ENCODE peak calls at places on chromosomes 3 and 15, in five cellular contexts. One of them, this sample, is unnamed.
A peak's percentile ranks its signal among the peaks of the same experiment; 100 is the strongest.

GRCh38 chr15:25863067-25863967 is at the start of gene ATP10A:
- DNase-seq in PC-3: peak; percentile 30
- DNase-seq in fibroblast of lung: peak; percentile 67
- DNase-seq in K562: no peak
- DNase-seq in GM23338: peak; percentile 77
- DNase-seq in this sample: no peak

GRCh38 chr15:92822216-92823144 is 77.6 kb upstream of the CHD2 start:
- DNase-seq in PC-3: no peak
- DNase-seq in fibroblast of lung: peak; percentile 39
- DNase-seq in K562: no peak
- DNase-seq in GM23338: peak; percentile 78
- DNase-seq in this sample: no peak

GRCh38 chr3:147940400-147940799 is 531.2 kb downstream of the ZIC1 start:
- DNase-seq in PC-3: no peak
- DNase-seq in fibroblast of lung: peak; percentile 17
- DNase-seq in K562: no peak
- DNase-seq in GM23338: no peak
- DNase-seq in this sample: no peak

GRCh38 chr3:8296466-8296865 is 205.2 kb upstream of the LMCD1 start:
- DNase-seq in PC-3: no peak
- DNase-seq in fibroblast of lung: no peak
- DNase-seq in K562: no peak
- DNase-seq in GM23338: no peak
- DNase-seq in this sample: no peak

GRCh38 chr3:172106989-172107388 is 67.6 kb downstream of the FNDC3B start:
- DNase-seq in PC-3: no peak
- DNase-seq in fibroblast of lung: peak; percentile 69
- DNase-seq in K562: peak; percentile 84
- DNase-seq in GM23338: no peak
- DNase-seq in this sample: no peak

GRCh38 chr15:74461847-74462511 is 1.0 kb upstream of the UBL7 start:
- DNase-seq in PC-3: peak; percentile 27
- DNase-seq in fibroblast of lung: no peak
- DNase-seq in K562: peak; percentile 23
- DNase-seq in GM23338: peak; percentile 61
- DNase-seq in this sample: no peak

GRCh38 chr3:145727416-145727930 is 433.5 kb downstream of the PLOD2 start:
- DNase-seq in PC-3: no peak
- DNase-seq in fibroblast of lung: no peak
- DNase-seq in K562: no peak
- DNase-seq in GM23338: no peak
- DNase-seq in this sample: no peak

GRCh38 chr15:66617137-66618090 is 51.6 kb upstream of the LCTL start:
- DNase-seq in PC-3: peak; percentile 69
- DNase-seq in fibroblast of lung: peak; percentile 88
- DNase-seq in K562: no peak
- DNase-seq in GM23338: peak; percentile 48
- DNase-seq in this sample: peak; percentile 20

GRCh38 chr15:72685301-72685924 is 569 bp downstream of the HIGD2B start:
- DNase-seq in PC-3: no peak
- DNase-seq in fibroblast of lung: no peak
- DNase-seq in K562: peak; percentile 25
- DNase-seq in GM23338: no peak
- DNase-seq in this sample: no peak

GRCh38 chr15:94070341-94071275 is 160.8 kb upstream of the MCTP2 start:
- DNase-seq in PC-3: peak; percentile 30
- DNase-seq in fibroblast of lung: peak; percentile 70
- DNase-seq in K562: no peak
- DNase-seq in GM23338: peak; percentile 31
- DNase-seq in this sample: no peak

GRCh38 chr15:40871749-40872617 is 2.1 kb downstream of the RHOV start:
- DNase-seq in PC-3: peak; percentile 80
- DNase-seq in fibroblast of lung: no peak
- DNase-seq in K562: no peak
- DNase-seq in GM23338: peak; percentile 80
- DNase-seq in this sample: peak; percentile 86

GRCh38 chr3:101936419-101937331 is 87.4 kb downstream of the NFKBIZ start:
- DNase-seq in PC-3: peak; percentile 88
- DNase-seq in fibroblast of lung: peak; percentile 92
- DNase-seq in K562: no peak
- DNase-seq in GM23338: no peak
- DNase-seq in this sample: peak; percentile 94

GRCh38 chr3:37934631-37935289 is 55.8 kb upstream of the VILL start:
- DNase-seq in PC-3: no peak
- DNase-seq in fibroblast of lung: peak; percentile 41
- DNase-seq in K562: no peak
- DNase-seq in GM23338: no peak
- DNase-seq in this sample: no peak

DNA sequence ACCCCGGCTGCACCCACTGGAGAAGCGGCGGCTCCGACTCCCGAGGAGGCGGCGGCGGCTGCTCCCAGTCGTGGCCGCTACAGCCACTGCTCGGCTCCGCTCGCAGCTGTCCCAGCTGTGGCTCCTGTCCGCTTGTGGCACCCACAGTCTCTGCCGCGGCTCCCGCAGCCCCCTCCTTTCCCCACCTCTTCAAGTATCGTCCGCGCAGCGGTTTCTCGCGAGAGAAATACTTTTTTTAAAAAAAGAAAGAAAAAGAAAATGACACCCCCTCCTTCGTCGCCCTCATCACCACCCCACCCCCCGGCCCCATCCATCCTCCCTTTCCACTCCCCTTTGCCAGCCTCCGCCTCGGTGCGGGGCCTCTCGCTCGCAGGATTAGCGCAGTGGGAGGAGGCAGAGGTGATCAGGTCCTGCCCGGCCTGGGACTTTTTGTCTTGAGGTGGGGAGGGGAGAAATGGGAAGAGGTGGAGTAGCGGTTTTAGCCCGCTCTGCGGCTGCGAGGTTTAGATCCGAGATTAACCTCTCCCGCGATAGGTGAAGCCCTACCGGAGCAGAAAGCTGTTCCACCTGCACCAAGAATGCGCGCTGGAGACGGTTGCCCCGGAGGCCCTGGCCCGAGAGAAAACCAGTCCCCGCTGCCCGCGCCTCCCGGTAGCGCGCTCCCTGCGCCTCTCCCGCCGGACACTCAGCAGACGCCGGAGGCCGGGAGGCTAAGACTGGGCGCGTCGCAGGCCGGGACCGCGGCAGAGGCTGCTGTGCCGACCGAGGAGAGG is at the start of gene FBN1:
- DNase-seq in PC-3: peak; percentile 28
- DNase-seq in fibroblast of lung: peak; percentile 93
- DNase-seq in K562: no peak
- DNase-seq in GM23338: peak; percentile 86
- DNase-seq in this sample: peak; percentile 61
- TF ChIP-seq EZH2 in PC-3: no peak
- TF ChIP-seq EZH2 in fibroblast of lung: no peak
- TF ChIP-seq EZH2 in K562: no peak
- TF ChIP-seq EZH2 in GM23338: no peak
- TF ChIP-seq EZH2 in this sample: no peak

DNA sequence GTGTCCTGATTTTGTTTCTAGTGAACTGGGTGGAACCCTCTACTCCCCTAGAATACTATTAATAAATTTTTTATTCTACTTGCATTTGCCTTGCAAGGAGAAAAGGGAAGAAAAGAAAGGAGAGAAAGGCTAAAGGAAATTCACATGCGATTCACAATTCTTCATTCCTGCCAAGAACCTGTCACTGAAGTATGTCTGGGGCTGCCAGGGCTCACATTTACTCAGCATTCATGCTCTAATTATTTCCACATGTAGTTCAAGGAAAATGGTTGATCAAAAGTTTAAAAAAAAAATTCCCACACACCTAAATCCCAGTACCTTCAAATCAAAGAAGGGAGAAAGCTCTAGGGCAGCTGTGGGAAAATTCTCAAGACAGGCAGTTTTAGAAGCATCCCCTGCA is 24.9 kb downstream of the FSTL1 start:
- DNase-seq in PC-3: no peak
- DNase-seq in fibroblast of lung: peak; percentile 96
- DNase-seq in K562: no peak
- DNase-seq in GM23338: no peak
- DNase-seq in this sample: no peak
- H3K27ac ChIP-seq in PC-3: no peak overlapping the region
- H3K27ac ChIP-seq in fibroblast of lung: peak overlapping the region; percentile 62
- H3K27ac ChIP-seq in K562: no peak overlapping the region
- H3K27ac ChIP-seq in GM23338: no peak overlapping the region
- H3K27ac ChIP-seq in this sample: no peak overlapping the region

GRCh38 chr3:183252973-183253363 is at the start of gene B3GNT5:
- DNase-seq in PC-3: peak; percentile 75
- DNase-seq in fibroblast of lung: peak; percentile 8
- DNase-seq in K562: peak; percentile 86
- DNase-seq in GM23338: peak; percentile 84
- DNase-seq in this sample: peak; percentile 87
- H3K4me3 ChIP-seq in PC-3: peak within 1 kb of the TSS; percentile 89
- H3K4me3 ChIP-seq in fibroblast of lung: peak within 1 kb of the TSS; percentile 85
- H3K4me3 ChIP-seq in K562: peak within 1 kb of the TSS; percentile 52
- H3K4me3 ChIP-seq in GM23338: peak within 1 kb of the TSS; percentile 85
- H3K4me3 ChIP-seq in this sample: peak within 1 kb of the TSS; percentile 72

DNA sequence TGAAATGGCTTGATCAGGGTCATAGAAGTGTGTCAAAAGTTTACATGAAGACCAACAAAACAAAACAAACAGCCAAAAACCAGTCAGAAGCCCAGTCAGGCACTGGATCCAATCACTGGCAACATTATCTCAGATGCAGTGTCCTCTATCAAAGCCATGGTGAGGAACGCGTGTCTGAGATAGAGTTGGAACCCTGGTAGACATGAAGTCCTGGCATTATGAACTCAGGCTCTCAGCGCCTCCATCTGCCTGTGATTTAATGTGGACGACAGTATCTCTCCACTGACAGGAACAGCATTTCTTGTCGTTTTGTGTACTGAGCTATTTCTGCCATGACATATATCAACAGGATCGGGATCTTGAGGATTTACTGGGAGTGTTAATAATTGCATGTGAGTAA is 1120.1 kb downstream of the IGSF11 start:
- DNase-seq in PC-3: no peak
- DNase-seq in fibroblast of lung: no peak
- DNase-seq in K562: no peak
- DNase-seq in GM23338: no peak
- DNase-seq in this sample: no peak
- TF ChIP-seq EZH2 in PC-3: no peak
- TF ChIP-seq EZH2 in fibroblast of lung: no peak
- TF ChIP-seq EZH2 in K562: no peak
- TF ChIP-seq EZH2 in GM23338: no peak
- TF ChIP-seq EZH2 in this sample: no peak

GRCh38 chr3:169650503-169650902 is 13.0 kb downstream of the MECOM start:
- DNase-seq in PC-3: no peak
- DNase-seq in fibroblast of lung: no peak
- DNase-seq in K562: no peak
- DNase-seq in GM23338: peak; percentile 6
- DNase-seq in this sample: no peak
- H3K27ac ChIP-seq in PC-3: no peak overlapping the region
- H3K27ac ChIP-seq in fibroblast of lung: no peak overlapping the region
- H3K27ac ChIP-seq in K562: no peak overlapping the region
- H3K27ac ChIP-seq in GM23338: no peak overlapping the region
- H3K27ac ChIP-seq in this sample: no peak overlapping the region

DNA sequence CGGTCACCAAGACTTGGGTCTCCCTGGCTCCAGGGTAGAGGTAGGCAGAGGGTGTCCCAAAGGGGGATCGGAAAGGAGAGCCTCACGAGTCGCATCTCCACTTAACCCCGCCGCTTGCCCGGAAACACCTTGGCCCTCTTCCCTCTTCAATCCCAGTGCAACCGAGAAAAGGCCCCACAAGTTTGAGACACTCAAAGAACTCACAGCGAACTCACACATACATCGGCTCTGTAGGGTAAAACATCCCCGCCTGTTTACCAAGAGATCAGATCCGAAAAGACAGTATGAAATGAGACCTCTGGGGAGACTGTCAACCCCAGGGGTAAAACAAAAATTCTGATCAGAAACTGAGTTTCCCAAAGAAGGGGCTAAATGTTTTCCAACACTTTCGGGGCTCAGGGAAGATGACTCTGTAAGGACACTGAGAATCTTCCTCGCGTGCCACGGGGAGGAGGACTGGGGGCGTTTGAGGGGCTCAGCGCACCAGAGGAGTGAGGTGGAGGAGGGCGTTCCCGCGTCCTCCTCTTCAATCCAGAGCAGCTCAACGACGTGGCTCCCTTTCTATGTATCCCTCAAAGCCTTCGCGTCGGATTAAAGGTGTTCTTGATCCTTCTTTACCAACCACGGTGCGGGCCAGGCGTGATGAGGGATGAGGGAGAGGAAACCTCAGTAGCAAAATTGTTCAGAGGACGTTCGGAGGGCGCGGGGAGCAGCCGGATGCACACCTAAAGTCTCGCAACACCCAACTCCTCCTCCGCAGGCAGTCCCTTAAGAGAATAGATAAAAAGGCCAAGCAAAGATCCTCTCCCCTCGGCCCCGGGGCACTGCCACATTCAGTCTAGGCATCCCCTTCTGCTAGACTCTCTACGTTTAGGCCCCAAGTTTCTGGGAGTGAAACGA is 3.7 kb downstream of the WNT5A start:
- DNase-seq in PC-3: no peak
- DNase-seq in fibroblast of lung: no peak
- DNase-seq in K562: no peak
- DNase-seq in GM23338: peak; percentile 52
- DNase-seq in this sample: no peak
- H3K4me3 ChIP-seq in PC-3: no peak overlapping the region
- H3K4me3 ChIP-seq in fibroblast of lung: peak overlapping the region; percentile 65
- H3K4me3 ChIP-seq in K562: no peak overlapping the region
- H3K4me3 ChIP-seq in GM23338: peak overlapping the region; percentile 93
- H3K4me3 ChIP-seq in this sample: no peak overlapping the region

DNA sequence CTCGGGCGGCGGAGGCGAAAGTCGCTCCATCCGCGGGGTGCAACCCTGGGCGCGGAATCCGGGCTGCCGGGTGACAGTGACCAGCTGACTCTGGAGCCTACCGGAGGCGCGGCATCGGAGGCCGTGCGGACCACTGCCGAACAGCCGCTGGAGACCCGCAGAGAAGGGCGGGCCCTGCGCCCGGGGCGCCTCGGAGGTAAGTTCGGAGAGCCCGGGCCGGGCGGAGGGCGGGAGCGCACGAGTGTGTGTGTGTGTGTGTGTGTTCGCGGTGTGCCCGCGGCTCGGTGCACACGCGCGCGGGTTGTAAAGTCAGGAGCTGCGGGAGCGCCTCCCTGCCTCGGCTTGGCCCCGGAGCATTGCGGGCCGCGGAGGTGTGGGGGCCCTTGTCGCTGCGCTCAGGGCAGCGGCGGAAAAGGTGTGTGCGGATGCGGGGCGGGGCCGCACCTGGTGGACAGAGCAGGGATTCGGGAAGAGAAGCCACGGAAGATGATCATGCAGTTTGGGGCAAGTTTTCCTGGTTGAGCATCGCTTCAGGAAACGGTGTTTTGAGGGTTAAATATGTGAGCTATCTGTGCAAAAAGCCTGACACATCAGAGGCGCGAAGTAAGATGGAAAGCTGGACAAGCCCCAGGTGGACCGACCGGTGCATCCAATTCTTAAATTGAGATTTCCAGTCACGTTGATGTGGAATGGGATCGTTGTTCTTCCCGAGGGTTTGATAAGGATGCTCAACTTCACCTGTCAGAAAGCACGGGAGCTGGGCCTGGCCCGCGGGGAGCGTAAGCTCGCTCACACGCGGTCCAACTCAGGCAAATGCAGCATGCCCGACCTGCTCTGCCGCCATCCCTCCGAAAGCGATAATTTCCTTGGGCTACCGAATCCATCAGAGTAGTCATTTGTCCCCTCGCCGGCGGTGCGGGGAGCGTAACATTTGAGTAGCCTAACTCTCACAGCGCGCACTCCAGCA is 492 bp downstream of the MINAR1 start:
- DNase-seq in PC-3: no peak
- DNase-seq in fibroblast of lung: no peak
- DNase-seq in K562: no peak
- DNase-seq in GM23338: peak; percentile 75
- DNase-seq in this sample: peak; percentile 14
- TF ChIP-seq EZH2 in PC-3: peak; percentile 25
- TF ChIP-seq EZH2 in fibroblast of lung: peak; percentile 85
- TF ChIP-seq EZH2 in K562: no peak
- TF ChIP-seq EZH2 in GM23338: peak; percentile 64
- TF ChIP-seq EZH2 in this sample: peak; percentile 67

This sample was measured in mammary epithelial cell.